ENCODE peak calls at places on chromosomes 12 and 14, in five cellular contexts. K, L, C, O and G are unnamed samples.

GRCh38 chr14:102824832-102825231 is 47.6 kb downstream of the TRAF3 start:
- DNase-seq in K (peak), L (peak), C (peak), O (no peak), G (no peak)

GRCh38 chr14:54502602-54503001 is 7.1 kb upstream of the CGRRF1 start:
- DNase-seq in K (no peak), L (no peak), C (no peak), O (peak), G (no peak)

GRCh38 chr12:131101703-131102492 is 148.2 kb downstream of the ADGRD1 start:
- DNase-seq in K (no peak), L (no peak), C (no peak), O (no peak), G (no peak)

GRCh38 chr12:124450376-124450750 is 117.0 kb downstream of the NCOR2 start:
- DNase-seq in K (no peak), L (no peak), C (no peak), O (no peak), G (no peak)

GRCh38 chr12:50078281-50078680 is 6.9 kb upstream of the SMARCD1 start:
- DNase-seq in K (no peak), L (no peak), C (no peak), O (no peak), G (no peak)

GRCh38 chr14:36657409-36658090 is 4.1 kb upstream of the PAX9 start:
- DNase-seq in K (peak), L (no peak), C (no peak), O (no peak), G (no peak)

GRCh38 chr12:118534003-118534402 is 157.6 kb downstream of the SUDS3 start:
- DNase-seq in K (no peak), L (no peak), C (no peak), O (no peak), G (no peak)

GRCh38 chr12:69619050-69619449 is 8.3 kb upstream of the LRRC10 start:
- DNase-seq in K (no peak), L (no peak), C (no peak), O (no peak), G (no peak)

GRCh38 chr12:4283512-4284255 is 10.1 kb downstream of the CCND2 start:
- DNase-seq in K (no peak), L (no peak), C (no peak), O (no peak), G (no peak)

GRCh38 chr14:57712101-57712500 is 153.8 kb downstream of the SLC35F4 start:
- DNase-seq in K (no peak), L (no peak), C (no peak), O (no peak), G (no peak)

GRCh38 chr12:52327830-52328500 is 6.8 kb upstream of the KRT83 start:
- DNase-seq in K (no peak), L (no peak), C (no peak), O (no peak), G (no peak)

GRCh38 chr12:110203546-110203945 is 77.5 kb upstream of the ATP2A2 start:
- DNase-seq in K (no peak), L (no peak), C (no peak), O (no peak), G (no peak)

GRCh38 chr12:89556976-89557375 is 31.1 kb upstream of the POC1B start:
- DNase-seq in K (no peak), L (no peak), C (no peak), O (no peak), G (no peak)

GRCh38 chr12:1107669-1108068 is 116.6 kb downstream of the ERC1 start:
- DNase-seq in K (no peak), L (no peak), C (no peak), O (no peak), G (no peak)

GRCh38 chr14:101176535-101177205 is 273.1 kb upstream of the RTL1 start:
- DNase-seq in K (no peak), L (no peak), C (no peak), O (no peak), G (no peak)

GRCh38 chr14:63174760-63175191 is 29.5 kb upstream of the RHOJ start:
- DNase-seq in K (peak), L (no peak), C (peak), O (peak), G (peak)

GRCh38 chr12:111588010-111588409 is 11.1 kb downstream of the ATXN2 start:
- DNase-seq in K (no peak), L (no peak), C (no peak), O (no peak), G (no peak)

GRCh38 chr12:131834798-131835615 is 6.8 kb downstream of the MMP17 start:
- DNase-seq in K (peak), L (no peak), C (no peak), O (no peak), G (no peak)

GRCh38 chr14:68781161-68782021 is 11.5 kb downstream of the ZFP36L1 start:
- DNase-seq in K (peak), L (no peak), C (no peak), O (no peak), G (peak)

GRCh38 chr12:44317651-44318126 is 481.8 kb downstream of the TMEM117 start:
- DNase-seq in K (peak), L (no peak), C (peak), O (no peak), G (peak)

GRCh38 chr12:119666900-119667576 is 895 bp upstream of the PRKAB1 start:
- DNase-seq in K (no peak), L (no peak), C (no peak), O (no peak), G (no peak)

GRCh38 chr12:62891805-62892549 is 43.0 kb downstream of the PPM1H start:
- DNase-seq in K (peak), L (no peak), C (no peak), O (no peak), G (no peak)

GRCh38 chr12:5396541-5396940 is 35.4 kb upstream of the NTF3 start:
- DNase-seq in K (no peak), L (no peak), C (no peak), O (no peak), G (no peak)

GRCh38 chr12:52353766-52354165 is 13.5 kb downstream of the KRT85 start:
- DNase-seq in K (no peak), L (no peak), C (no peak), O (no peak), G (no peak)

GRCh38 chr12:56151672-56152131 is 685 bp upstream of the MYL6B start:
- DNase-seq in K (peak), L (no peak), C (no peak), O (peak), G (peak)

GRCh38 chr12:117507547-117507946 is 146.1 kb upstream of the NOS1 start:
- DNase-seq in K (no peak), L (no peak), C (no peak), O (no peak), G (peak)

GRCh38 chr14:42002139-42002538 is 395.5 kb downstream of the LRFN5 start:
- DNase-seq in K (no peak), L (no peak), C (no peak), O (no peak), G (no peak)

GRCh38 chr14:32537166-32537565 is 208.1 kb downstream of the AKAP6 start:
- DNase-seq in K (no peak), L (no peak), C (no peak), O (no peak), G (no peak)

GRCh38 chr14:35879654-35880249 is 53.6 kb downstream of the BRMS1L start:
- DNase-seq in K (no peak), L (no peak), C (no peak), O (no peak), G (no peak)

GRCh38 chr14:68113328-68113930 is 293.9 kb downstream of the RAD51B start:
- DNase-seq in K (no peak), L (no peak), C (no peak), O (no peak), G (no peak)

GRCh38 chr12:30823140-30823669 is 68.5 kb upstream of the CAPRIN2 start:
- DNase-seq in K (peak), L (peak), C (no peak), O (peak), G (no peak)

GRCh38 chr12:85519163-85519562 is 239.1 kb downstream of the ALX1 start:
- DNase-seq in K (no peak), L (no peak), C (no peak), O (no peak), G (no peak)

GRCh38 chr12:96034631-96035282 is 630 bp downstream of the LTA4H start:
- DNase-seq in K (peak), L (no peak), C (peak), O (peak), G (peak)

GRCh38 chr14:49636866-49637265 is 1.8 kb upstream of the DNAAF2 start:
- DNase-seq in K (no peak), L (no peak), C (no peak), O (no peak), G (no peak)

GRCh38 chr14:49633650-49634546 is 1.1 kb downstream of the DNAAF2 start:
- DNase-seq in K (peak), L (peak), C (peak), O (peak), G (peak)

GRCh38 chr14:49637534-49638078 is 2.6 kb upstream of the DNAAF2 start:
- DNase-seq in K (no peak), L (no peak), C (no peak), O (no peak), G (no peak)

DNA sequence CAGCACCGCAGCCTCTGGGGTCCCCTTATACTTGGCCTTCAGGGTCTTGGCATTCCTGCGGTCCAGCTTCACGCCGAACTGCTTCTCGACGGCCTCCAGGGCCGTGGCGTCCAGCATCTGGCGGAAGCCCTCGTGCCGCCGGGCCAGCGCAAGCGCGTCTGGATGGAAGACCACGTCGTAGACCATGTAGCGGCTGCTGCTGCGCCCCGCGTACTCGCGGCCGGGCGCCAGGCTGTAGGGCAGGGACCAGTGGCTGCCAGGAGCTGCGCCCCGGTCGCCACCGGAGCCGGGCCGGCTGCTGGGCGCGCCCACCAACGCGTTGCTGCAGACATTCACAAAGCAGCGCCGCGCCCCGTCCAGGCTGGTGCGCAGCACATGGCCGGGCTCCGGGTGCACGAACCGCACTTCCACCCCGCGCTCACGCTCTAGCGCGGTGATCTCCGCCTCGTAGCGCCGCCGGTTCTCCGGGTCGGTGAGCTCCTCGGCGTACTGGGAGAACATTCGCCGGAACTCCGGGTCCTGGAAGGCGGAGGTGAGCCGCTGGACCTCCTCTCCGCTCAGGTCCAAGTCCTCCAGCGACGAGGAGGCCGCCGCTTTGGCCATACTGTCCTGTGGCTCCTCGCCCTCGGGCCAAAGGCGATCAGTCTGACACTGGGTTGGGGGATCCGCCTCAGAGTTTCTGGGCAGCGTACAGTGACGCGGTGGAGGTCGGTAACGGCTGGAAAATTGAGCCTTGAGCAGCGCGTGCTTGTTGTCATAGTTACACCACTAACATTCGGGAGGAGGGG is at the start of gene DNAAF2:
- DNase-seq in K (peak), L (peak), C (peak), O (peak), G (peak)
- TF ChIP-seq CTCF in K (no peak), L (no peak), C (no peak), O (no peak), G (no peak)

DNA sequence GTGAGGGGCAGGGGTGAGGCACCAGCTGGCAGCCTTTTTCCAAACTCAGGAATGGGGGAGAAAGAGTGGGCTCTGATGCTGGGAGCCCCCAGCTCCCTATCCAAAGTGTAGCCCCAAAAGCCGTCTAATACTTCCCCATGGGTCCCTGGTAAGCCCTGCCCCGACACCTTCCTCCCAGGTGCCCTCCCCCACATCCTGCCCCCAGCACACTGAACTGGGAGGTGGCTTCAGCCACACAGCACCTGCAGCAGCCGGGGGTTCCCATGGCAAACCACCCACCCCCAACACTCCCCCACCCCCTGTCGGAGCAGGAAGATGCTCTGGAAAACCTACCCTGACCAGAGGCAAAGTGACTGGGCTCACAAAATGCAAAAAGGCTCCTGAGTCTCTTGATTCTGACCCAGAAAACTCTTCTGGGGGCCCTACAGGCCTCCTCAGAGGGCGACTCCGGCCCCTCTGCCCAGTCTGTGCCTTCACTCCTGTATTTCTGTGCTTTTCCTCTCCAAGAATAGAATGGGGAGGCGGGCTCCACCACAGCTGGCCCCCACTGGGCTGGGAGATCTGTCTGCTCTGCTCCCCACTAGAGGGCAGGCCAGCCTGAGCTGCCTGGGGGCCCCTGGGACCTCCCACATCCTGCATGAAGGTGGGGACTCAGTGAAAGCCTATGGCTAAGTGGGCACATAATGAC is 81.6 kb downstream of the ITPK1 start:
- DNase-seq in K (no peak), L (no peak), C (no peak), O (peak), G (peak)
- TF ChIP-seq CTCF in K (peak), L (peak), C (peak), O (peak), G (peak)

DNA sequence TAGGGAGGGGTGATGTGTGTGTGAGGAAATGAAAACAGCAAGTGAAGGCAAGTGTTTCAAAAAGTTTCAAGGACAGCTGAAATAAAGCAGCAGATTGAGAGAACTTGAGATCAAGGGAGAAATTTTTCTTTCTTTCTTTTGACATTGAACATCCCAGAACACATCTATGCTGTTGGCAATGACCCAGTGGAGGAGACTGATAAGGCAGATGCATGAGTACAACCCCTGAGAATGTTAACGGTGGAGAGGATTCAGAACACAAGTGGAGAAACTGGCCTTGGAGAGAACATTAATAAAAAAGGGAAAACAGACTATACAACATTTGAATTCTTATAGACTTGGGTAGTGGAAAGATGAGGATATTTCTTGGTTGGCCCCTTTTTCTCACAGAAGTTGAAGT is 2.9 kb downstream of the LLPH start:
- DNase-seq in K (peak), L (no peak), C (no peak), O (no peak), G (no peak)
- TF ChIP-seq CTCF in K (no peak), L (no peak), C (no peak), O (no peak), G (no peak)

DNA sequence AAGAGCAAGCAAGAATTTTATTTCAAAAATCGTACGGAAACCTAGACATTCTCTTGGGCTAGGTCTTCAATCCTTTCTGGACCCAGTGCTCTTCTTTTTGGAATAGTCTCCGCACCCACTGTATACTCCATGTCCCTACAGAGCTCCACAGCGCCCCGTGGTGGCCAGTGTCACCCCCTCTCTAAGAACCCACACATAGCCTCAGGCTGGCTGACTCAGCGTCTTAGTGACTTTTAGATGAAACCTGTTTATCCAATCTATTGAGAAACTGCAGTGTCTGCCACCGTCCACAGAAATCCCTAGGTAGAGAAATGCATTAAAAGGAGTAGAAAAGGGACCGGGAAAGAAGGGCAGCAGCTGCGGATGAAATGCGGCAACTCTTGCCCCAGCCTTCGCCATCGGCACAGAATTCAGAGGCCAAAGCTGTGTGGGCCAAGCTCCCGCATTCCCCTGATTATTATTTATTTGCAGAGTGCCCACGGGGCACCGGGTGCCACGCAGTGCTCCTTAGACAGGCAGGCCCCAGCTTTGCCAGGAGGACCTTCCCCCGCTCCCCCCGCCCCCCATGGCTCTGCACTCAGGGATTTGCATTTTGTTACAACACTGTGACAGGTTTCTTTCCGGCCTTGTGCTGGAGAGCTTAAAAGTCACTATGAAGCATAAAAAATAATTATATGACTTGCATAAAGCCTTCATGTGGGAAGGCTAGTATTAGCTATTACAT is 170.1 kb upstream of the FKBP4 start:
- DNase-seq in K (peak), L (no peak), C (peak), O (peak), G (peak)
- TF ChIP-seq CTCF in K (peak), L (peak), C (peak), O (peak), G (peak)

GRCh38 chr12:48865441-48866290 is at the start of gene RND1:
- DNase-seq in K (peak), L (peak), C (peak), O (peak), G (peak)
- TF ChIP-seq CTCF in K (no peak), L (peak), C (no peak), O (no peak), G (no peak)